ENCODE peak calls at places on chromosomes 3 and 15, in seven cellular contexts. U, C, O, M, N, Q and B are unnamed samples. For H3K4me1, the result is how much of the 10 kb centered on the place peaks cover.

GRCh38 chr3:57052662-57053061 is 7.8 kb upstream of the SPATA12 start:
- DNase-seq in U (no peak), C (no peak), O (no peak), M (no peak), N (no peak), Q (no peak), B (no peak)

GRCh38 chr3:197942956-197943556 is 6.9 kb upstream of the RPL35A start:
- DNase-seq in U (no peak), C (no peak), O (peak), M (no peak), N (no peak), Q (peak), B (no peak)

GRCh38 chr3:128813003-128813564 is 66.3 kb upstream of the ACAD9 start:
- DNase-seq in U (no peak), C (no peak), O (no peak), M (no peak), N (no peak), Q (no peak), B (no peak)

GRCh38 chr3:179196098-179196497 is 47.9 kb downstream of the PIK3CA start:
- DNase-seq in U (no peak), C (no peak), O (peak), M (no peak), N (no peak), Q (peak), B (no peak)

GRCh38 chr3:25897019-25897418 is 107.1 kb downstream of the OXSM start:
- DNase-seq in U (no peak), C (no peak), O (peak), M (no peak), N (no peak), Q (peak), B (no peak)

GRCh38 chr3:39208463-39209055 is 16.2 kb upstream of the XIRP1 start:
- DNase-seq in U (no peak), C (no peak), O (peak), M (peak), N (no peak), Q (peak), B (no peak)

GRCh38 chr3:196896229-196896628 is 28.5 kb downstream of the SENP5 start:
- DNase-seq in U (no peak), C (no peak), O (no peak), M (no peak), N (no peak), Q (no peak), B (no peak)

GRCh38 chr3:40103829-40104228 is 205.7 kb upstream of the EIF1B start:
- DNase-seq in U (no peak), C (no peak), O (no peak), M (no peak), N (no peak), Q (no peak), B (no peak)

GRCh38 chr15:41975679-41976078 is 3.3 kb upstream of the EHD4 start:
- DNase-seq in U (no peak), C (no peak), O (no peak), M (no peak), N (no peak), Q (no peak), B (no peak)

GRCh38 chr15:89680282-89680873 is 1.2 kb upstream of the PLIN1 start:
- DNase-seq in U (no peak), C (no peak), O (no peak), M (peak), N (no peak), Q (peak), B (peak)

GRCh38 chr3:196608693-196609092 is 30.8 kb upstream of the NRROS start:
- DNase-seq in U (no peak), C (no peak), O (no peak), M (no peak), N (no peak), Q (no peak), B (no peak)

GRCh38 chr15:89200182-89200581 is 21.2 kb downstream of the RLBP1 start:
- DNase-seq in U (no peak), C (no peak), O (no peak), M (no peak), N (no peak), Q (no peak), B (no peak)

GRCh38 chr15:59687831-59688230 is 1.3 kb downstream of the BNIP2 start:
- DNase-seq in U (no peak), C (no peak), O (peak), M (no peak), N (no peak), Q (peak), B (no peak)

GRCh38 chr3:131283862-131284261 is 97.7 kb upstream of the NUDT16 start:
- DNase-seq in U (no peak), C (no peak), O (no peak), M (no peak), N (no peak), Q (no peak), B (no peak)

GRCh38 chr3:179652467-179653105 is at the start of gene USP13:
- DNase-seq in U (peak), C (peak), O (peak), M (peak), N (peak), Q (peak), B (peak)

GRCh38 chr3:46865034-46865507 is 1.8 kb upstream of the MYL3 start:
- DNase-seq in U (no peak), C (peak), O (no peak), M (peak), N (no peak), Q (peak), B (peak)

GRCh38 chr15:76206325-76206976 is 104.8 kb downstream of the ETFA start:
- DNase-seq in U (peak), C (peak), O (peak), M (peak), N (no peak), Q (no peak), B (peak)

GRCh38 chr3:135513106-135514063 is 452.1 kb upstream of the PPP2R3A start:
- DNase-seq in U (no peak), C (no peak), O (peak), M (no peak), N (peak), Q (peak), B (no peak)

GRCh38 chr3:193030276-193030675 is 112.6 kb upstream of the MB21D2 start:
- DNase-seq in U (no peak), C (no peak), O (peak), M (no peak), N (no peak), Q (peak), B (no peak)

GRCh38 chr15:47820047-47820779 is 102.9 kb downstream of the SEMA6D start:
- DNase-seq in U (no peak), C (no peak), O (no peak), M (no peak), N (no peak), Q (peak), B (no peak)

GRCh38 chr3:149003653-149004305 is 12.4 kb downstream of the GYG1 start:
- DNase-seq in U (no peak), C (no peak), O (no peak), M (no peak), N (no peak), Q (no peak), B (no peak)

GRCh38 chr15:67520276-67520975 is 505 bp upstream of the C15orf61 start:
- DNase-seq in U (no peak), C (no peak), O (no peak), M (no peak), N (no peak), Q (peak), B (peak)

GRCh38 chr3:184604039-184604955 is 42.7 kb downstream of the EPHB3 start:
- DNase-seq in U (no peak), C (no peak), O (no peak), M (no peak), N (no peak), Q (peak), B (no peak)

GRCh38 chr3:169526246-169526645 is 137.3 kb downstream of the MECOM start:
- DNase-seq in U (no peak), C (no peak), O (no peak), M (no peak), N (no peak), Q (no peak), B (no peak)

GRCh38 chr15:87528873-87529272 is 727.7 kb downstream of the NTRK3 start:
- DNase-seq in U (no peak), C (no peak), O (no peak), M (no peak), N (no peak), Q (no peak), B (no peak)

GRCh38 chr15:49438970-49439631 is 16.1 kb downstream of the FGF7 start:
- DNase-seq in U (no peak), C (peak), O (no peak), M (peak), N (no peak), Q (no peak), B (peak)

GRCh38 chr15:40338041-40338657 is 2.6 kb downstream of the CCDC9B start:
- DNase-seq in U (peak), C (peak), O (peak), M (peak), N (peak), Q (peak), B (peak)

GRCh38 chr3:197041875-197042488 is 12.4 kb upstream of the MELTF start:
- DNase-seq in U (no peak), C (no peak), O (peak), M (no peak), N (no peak), Q (no peak), B (no peak)

GRCh38 chr3:173688216-173688842 is 290.8 kb downstream of the NLGN1 start:
- DNase-seq in U (no peak), C (no peak), O (no peak), M (no peak), N (no peak), Q (peak), B (no peak)

GRCh38 chr15:65087873-65088642 is 11.5 kb downstream of the KBTBD13 start:
- DNase-seq in U (peak), C (no peak), O (no peak), M (peak), N (no peak), Q (peak), B (peak)
- H3K4me1 ChIP-seq in U (half or more), C (under half), O (under half), M (half or more), N (under half), Q (under half), B (half or more)

DNA sequence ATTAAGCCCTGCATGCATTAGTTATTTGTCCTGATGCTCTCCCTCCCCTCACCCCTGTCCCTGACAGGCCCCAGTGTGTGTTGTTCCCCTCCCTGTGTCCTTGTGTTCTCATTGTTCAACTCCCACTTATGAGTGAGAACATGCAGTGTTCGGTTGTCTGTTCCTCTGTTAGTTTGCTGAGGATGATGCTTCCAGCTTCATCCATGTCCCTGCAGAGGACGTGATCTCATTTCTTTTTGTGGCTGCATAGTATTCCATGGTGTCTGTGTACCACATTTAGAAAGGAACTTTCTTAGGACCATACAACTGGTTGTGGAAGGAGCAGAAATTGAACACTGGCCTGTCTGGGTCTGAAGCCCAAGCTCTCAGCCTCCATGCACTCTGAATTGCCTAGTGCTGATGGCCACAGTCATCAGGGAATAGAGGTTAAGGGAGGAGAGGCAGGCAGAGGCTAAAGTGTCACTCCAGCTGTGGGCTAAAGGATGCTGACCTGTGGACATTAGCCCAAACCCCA is 138.5 kb downstream of the FNDC3B start:
- DNase-seq in U (no peak), C (no peak), O (no peak), M (no peak), N (no peak), Q (no peak), B (no peak)
- H3K4me1 ChIP-seq in U (under half), C (under half), O (under half), M (half or more), N (under half), Q (under half), B (half or more)

GRCh38 chr3:123353227-123353851 is 95.6 kb downstream of the ADCY5 start:
- DNase-seq in U (no peak), C (no peak), O (no peak), M (no peak), N (no peak), Q (no peak), B (no peak)
- H3K4me1 ChIP-seq in U (under half), C (under half), O (under half), M (half or more), N (under half), Q (under half), B (under half)

DNA sequence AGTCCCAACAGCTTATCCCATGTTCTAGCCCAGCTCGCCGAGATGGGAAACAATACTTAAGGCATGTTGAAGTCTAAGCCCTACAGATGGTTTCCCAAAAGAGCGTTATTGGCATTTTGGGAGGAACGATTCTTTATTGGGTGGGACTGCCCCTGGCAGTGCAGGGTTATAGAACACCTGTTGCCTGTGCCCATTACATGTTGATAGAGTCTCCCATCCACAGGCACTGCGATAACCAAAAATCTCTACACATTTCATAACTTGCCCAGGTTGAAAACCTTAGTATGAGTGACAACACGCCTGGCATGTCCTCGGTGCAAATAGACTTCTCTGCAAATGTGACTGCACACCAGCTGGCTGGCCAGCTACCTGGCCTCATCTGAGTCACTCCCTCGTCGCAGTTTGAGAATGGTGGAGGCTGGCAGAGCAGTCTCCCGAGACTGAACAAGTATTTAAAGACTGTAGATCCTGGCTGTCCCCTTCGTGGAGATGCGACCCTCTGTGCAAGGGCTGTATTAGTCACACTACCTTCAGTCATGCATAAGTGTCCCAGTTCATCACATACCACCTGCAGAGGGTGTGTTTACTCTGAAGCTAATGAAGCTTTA is 18.7 kb downstream of the ZNF80 start:
- DNase-seq in U (no peak), C (no peak), O (no peak), M (no peak), N (no peak), Q (no peak), B (no peak)
- H3K4me1 ChIP-seq in U (under half), C (under half), O (under half), M (under half), N (under half), Q (under half), B (under half)

GRCh38 chr3:10010546-10011465 is 15.4 kb upstream of the FANCD2 start:
- DNase-seq in U (peak), C (peak), O (peak), M (peak), N (peak), Q (peak), B (peak)

GRCh38 chr3:10015476-10015904 is 10.7 kb upstream of the FANCD2 start:
- DNase-seq in U (peak), C (no peak), O (peak), M (peak), N (no peak), Q (peak), B (peak)

GRCh38 chr3:10012106-10012505 is 14.1 kb upstream of the FANCD2 start:
- DNase-seq in U (no peak), C (no peak), O (no peak), M (no peak), N (no peak), Q (no peak), B (no peak)

GRCh38 chr3:10008588-10009344 is 17.5 kb upstream of the FANCD2 start:
- DNase-seq in U (peak), C (peak), O (peak), M (peak), N (no peak), Q (peak), B (peak)

DNA sequence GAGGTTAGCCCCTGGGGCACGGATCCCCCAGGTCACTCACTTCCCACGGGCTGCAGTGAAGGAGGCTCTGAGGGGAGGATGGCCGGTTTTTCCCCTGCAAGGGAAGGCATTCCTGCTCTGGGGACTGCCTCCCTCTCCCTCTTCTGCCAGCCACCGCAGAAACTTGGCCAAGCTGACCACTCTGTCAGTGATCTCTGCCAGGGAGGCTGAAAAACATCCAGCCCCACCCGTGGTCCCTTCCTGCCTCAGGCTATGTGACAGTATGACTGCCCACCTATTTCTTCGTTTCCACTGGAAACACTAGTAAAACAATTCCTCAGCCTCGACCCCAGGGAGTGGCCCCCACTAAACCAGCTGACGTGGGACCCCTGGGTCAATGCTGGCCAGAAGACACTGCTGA is 14.6 kb upstream of the FANCD2 start:
- DNase-seq in U (no peak), C (no peak), O (no peak), M (no peak), N (no peak), Q (peak), B (no peak)
- H3K4me1 ChIP-seq in U (under half), C (under half), O (under half), M (half or more), N (under half), Q (under half), B (half or more)

GRCh38 chr15:84988909-84989644 is 7.4 kb downstream of the PDE8A start:
- DNase-seq in U (no peak), C (no peak), O (no peak), M (no peak), N (no peak), Q (no peak), B (no peak)

GRCh38 chr15:84985158-84985557 is 3.5 kb downstream of the PDE8A start:
- DNase-seq in U (no peak), C (no peak), O (no peak), M (no peak), N (no peak), Q (no peak), B (no peak)

GRCh38 chr15:84991313-84991712 is 9.7 kb downstream of the PDE8A start:
- DNase-seq in U (no peak), C (no peak), O (no peak), M (no peak), N (no peak), Q (no peak), B (no peak)

GRCh38 chr15:84992157-84992940 is 10.7 kb downstream of the PDE8A start:
- DNase-seq in U (no peak), C (no peak), O (no peak), M (no peak), N (no peak), Q (peak), B (no peak)

DNA sequence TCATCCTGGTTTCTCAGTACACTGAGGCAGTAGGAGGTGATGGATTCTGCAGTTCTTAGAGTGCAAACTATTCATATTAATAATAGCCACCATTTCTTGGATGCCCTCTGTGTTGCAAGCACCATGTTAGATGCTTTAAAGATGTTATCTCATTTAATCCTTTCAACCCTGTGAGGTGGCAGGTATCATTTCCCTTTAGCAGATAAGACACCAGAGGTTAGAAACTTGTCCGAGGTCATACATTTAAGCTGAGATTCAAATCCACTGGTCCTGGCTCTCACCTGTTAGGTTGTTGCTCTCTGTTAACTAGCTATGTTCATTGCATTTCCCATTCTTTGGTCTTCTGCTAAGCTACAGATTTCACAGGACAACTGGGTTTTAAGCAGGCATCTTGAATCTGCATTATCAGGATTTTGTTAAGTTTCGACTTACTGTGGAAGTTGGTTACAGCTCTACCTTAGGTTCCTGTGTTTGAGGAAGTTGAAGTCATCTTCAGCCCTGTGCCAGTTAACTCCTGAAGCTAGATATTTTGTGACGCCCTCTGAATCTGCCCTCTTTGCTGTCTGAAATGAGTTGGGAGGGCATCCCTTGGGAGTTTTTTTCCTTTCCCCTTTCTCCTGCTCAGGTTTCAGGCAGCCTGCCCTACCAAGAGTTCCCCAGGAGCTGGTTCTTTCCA is 6.4 kb downstream of the PDE8A start:
- DNase-seq in U (no peak), C (no peak), O (no peak), M (no peak), N (no peak), Q (no peak), B (no peak)
- H3K4me1 ChIP-seq in U (under half), C (under half), O (half or more), M (half or more), N (under half), Q (under half), B (under half)

GRCh38 chr15:64901141-64901540 is 10.6 kb upstream of the ANKDD1A start:
- DNase-seq in U (no peak), C (no peak), O (no peak), M (peak), N (no peak), Q (no peak), B (no peak)
- H3K4me1 ChIP-seq in U (under half), C (under half), O (under half), M (under half), N (under half), Q (under half), B (under half)

GRCh38 chr15:77892335-77892734 is 185.2 kb downstream of the TBC1D2B start:
- DNase-seq in U (no peak), C (peak), O (no peak), M (no peak), N (no peak), Q (no peak), B (no peak)
- H3K4me1 ChIP-seq in U (under half), C (under half), O (under half), M (under half), N (under half), Q (under half), B (under half)

GRCh38 chr3:132596326-132596725 is 744 bp upstream of the ACKR4 start:
- DNase-seq in U (no peak), C (no peak), O (no peak), M (no peak), N (no peak), Q (no peak), B (no peak)
- H3K4me1 ChIP-seq in U (under half), C (under half), O (under half), M (under half), N (under half), Q (half or more), B (under half)